ENCODE peak calls at places on chromosomes 11 and 22, in four cellular contexts. One of them, this sample, is unnamed.
A peak's percentile ranks its signal among the peaks of the same experiment; 100 is the strongest.

GRCh38 chr22:37520754-37521153 is 1.5 kb upstream of the CARD10 start:
- DNase-seq in endodermal cell: no peak
- DNase-seq in colonic mucosa: no peak
- DNase-seq in mammary epithelial cell: no peak
- DNase-seq in this sample: no peak

GRCh38 chr11:34331329-34331728 is 26.5 kb downstream of the ABTB2 start:
- DNase-seq in endodermal cell: no peak
- DNase-seq in colonic mucosa: peak; percentile 42
- DNase-seq in mammary epithelial cell: peak; percentile 62
- DNase-seq in this sample: no peak

GRCh38 chr11:74932797-74933196 is 16.1 kb downstream of the XRRA1 start:
- DNase-seq in endodermal cell: no peak
- DNase-seq in colonic mucosa: no peak
- DNase-seq in mammary epithelial cell: peak; percentile 85
- DNase-seq in this sample: no peak

GRCh38 chr11:66371627-66372415 is at the start of gene SLC29A2:
- DNase-seq in endodermal cell: peak; percentile 97
- DNase-seq in colonic mucosa: peak; percentile 86
- DNase-seq in mammary epithelial cell: peak; percentile 73
- DNase-seq in this sample: peak; percentile 98

GRCh38 chr11:69292221-69292648 is 1.7 kb upstream of the MYEOV start:
- DNase-seq in endodermal cell: peak; percentile 89
- DNase-seq in colonic mucosa: no peak
- DNase-seq in mammary epithelial cell: no peak
- DNase-seq in this sample: peak; percentile 52

GRCh38 chr11:48017105-48017874 is 36.9 kb downstream of the PTPRJ start:
- DNase-seq in endodermal cell: no peak
- DNase-seq in colonic mucosa: no peak
- DNase-seq in mammary epithelial cell: no peak
- DNase-seq in this sample: no peak

GRCh38 chr11:75557649-75558494 is 4.2 kb upstream of the SERPINH1 start:
- DNase-seq in endodermal cell: peak; percentile 63
- DNase-seq in colonic mucosa: no peak
- DNase-seq in mammary epithelial cell: no peak
- DNase-seq in this sample: no peak

GRCh38 chr11:19447150-19447566 is 206.4 kb upstream of the E2F8 start:
- DNase-seq in endodermal cell: no peak
- DNase-seq in colonic mucosa: no peak
- DNase-seq in mammary epithelial cell: peak; percentile 37
- DNase-seq in this sample: no peak

GRCh38 chr11:112016765-112017356 is 8.3 kb upstream of the DLAT start:
- DNase-seq in endodermal cell: no peak
- DNase-seq in colonic mucosa: no peak
- DNase-seq in mammary epithelial cell: peak; percentile 4
- DNase-seq in this sample: no peak

GRCh38 chr11:59957094-59957493 is 6.7 kb upstream of the OOSP4A start:
- DNase-seq in endodermal cell: no peak
- DNase-seq in colonic mucosa: no peak
- DNase-seq in mammary epithelial cell: peak; percentile 9
- DNase-seq in this sample: no peak

GRCh38 chr11:2306971-2307732 is 5.3 kb downstream of the TSPAN32 start:
- DNase-seq in endodermal cell: peak; percentile 42
- DNase-seq in colonic mucosa: no peak
- DNase-seq in mammary epithelial cell: no peak
- DNase-seq in this sample: no peak

GRCh38 chr11:112797653-112798293 is 163.4 kb upstream of the NCAM1 start:
- DNase-seq in endodermal cell: peak; percentile 94
- DNase-seq in colonic mucosa: no peak
- DNase-seq in mammary epithelial cell: peak; percentile 56
- DNase-seq in this sample: no peak

GRCh38 chr11:118979434-118979833 is 7.9 kb downstream of the FOXR1 start:
- DNase-seq in endodermal cell: peak; percentile 55
- DNase-seq in colonic mucosa: no peak
- DNase-seq in mammary epithelial cell: no peak
- DNase-seq in this sample: no peak

GRCh38 chr11:107123022-107123421 is 104.7 kb upstream of the GUCY1A2 start:
- DNase-seq in endodermal cell: no peak
- DNase-seq in colonic mucosa: no peak
- DNase-seq in mammary epithelial cell: no peak
- DNase-seq in this sample: no peak

GRCh38 chr22:20458530-20459151 is 21.0 kb upstream of the SCARF2 start:
- DNase-seq in endodermal cell: no peak
- DNase-seq in colonic mucosa: no peak
- DNase-seq in mammary epithelial cell: no peak
- DNase-seq in this sample: no peak

GRCh38 chr11:12214751-12215150 is 104.4 kb downstream of the MICAL2 start:
- DNase-seq in endodermal cell: no peak
- DNase-seq in colonic mucosa: no peak
- DNase-seq in mammary epithelial cell: no peak
- DNase-seq in this sample: no peak

GRCh38 chr22:30223303-30223702 is 23.3 kb downstream of the LIF start:
- DNase-seq in endodermal cell: no peak
- DNase-seq in colonic mucosa: no peak
- DNase-seq in mammary epithelial cell: no peak
- DNase-seq in this sample: no peak

GRCh38 chr11:13333456-13333957 is 55.9 kb downstream of the BMAL1 start:
- DNase-seq in endodermal cell: no peak
- DNase-seq in colonic mucosa: peak; percentile 66
- DNase-seq in mammary epithelial cell: peak; percentile 92
- DNase-seq in this sample: no peak

GRCh38 chr22:23621082-23621780 is 10.9 kb downstream of the DRICH1 start:
- DNase-seq in endodermal cell: no peak
- DNase-seq in colonic mucosa: peak; percentile 50
- DNase-seq in mammary epithelial cell: no peak
- DNase-seq in this sample: no peak

GRCh38 chr11:69122642-69123431 is 32.9 kb upstream of the SMIM38 start:
- DNase-seq in endodermal cell: peak; percentile 98
- DNase-seq in colonic mucosa: peak; percentile 92
- DNase-seq in mammary epithelial cell: peak; percentile 85
- DNase-seq in this sample: peak; percentile 69

GRCh38 chr22:28799125-28799833 is 1.1 kb downstream of the XBP1 start:
- DNase-seq in endodermal cell: no peak
- DNase-seq in colonic mucosa: peak; percentile 62
- DNase-seq in mammary epithelial cell: peak; percentile 96
- DNase-seq in this sample: peak; percentile 51

GRCh38 chr11:29005401-29005980 is 897.3 kb downstream of the METTL15 start:
- DNase-seq in endodermal cell: peak; percentile 61
- DNase-seq in colonic mucosa: no peak
- DNase-seq in mammary epithelial cell: no peak
- DNase-seq in this sample: no peak

GRCh38 chr11:94067010-94067409 is 45.9 kb downstream of the HEPHL1 start:
- DNase-seq in endodermal cell: no peak
- DNase-seq in colonic mucosa: no peak
- DNase-seq in mammary epithelial cell: no peak
- DNase-seq in this sample: no peak

GRCh38 chr11:112617977-112618829 is 343.0 kb upstream of the NCAM1 start:
- DNase-seq in endodermal cell: peak; percentile 59
- DNase-seq in colonic mucosa: no peak
- DNase-seq in mammary epithelial cell: no peak
- DNase-seq in this sample: no peak

GRCh38 chr22:42399315-42400271 is 32.6 kb downstream of the NFAM1 start:
- DNase-seq in endodermal cell: peak; percentile 86
- DNase-seq in colonic mucosa: peak; percentile 36
- DNase-seq in mammary epithelial cell: no peak
- DNase-seq in this sample: peak; percentile 94

GRCh38 chr22:27004434-27004833 is 347.0 kb downstream of the MIAT start:
- DNase-seq in endodermal cell: no peak
- DNase-seq in colonic mucosa: no peak
- DNase-seq in mammary epithelial cell: no peak
- DNase-seq in this sample: no peak

GRCh38 chr22:43462701-43463100 is 50.9 kb downstream of the MPPED1 start:
- DNase-seq in endodermal cell: no peak
- DNase-seq in colonic mucosa: no peak
- DNase-seq in mammary epithelial cell: no peak
- DNase-seq in this sample: no peak

GRCh38 chr11:76186776-76187279 is 19.5 kb downstream of the WNT11 start:
- DNase-seq in endodermal cell: no peak
- DNase-seq in colonic mucosa: no peak
- DNase-seq in mammary epithelial cell: no peak
- DNase-seq in this sample: no peak

GRCh38 chr22:38467904-38468760 is at the start of gene KDELR3:
- DNase-seq in endodermal cell: peak; percentile 74
- DNase-seq in colonic mucosa: peak; percentile 72
- DNase-seq in mammary epithelial cell: peak; percentile 81
- DNase-seq in this sample: no peak

GRCh38 chr11:95977534-95978174 is 53.7 kb upstream of the MTMR2 start:
- DNase-seq in endodermal cell: no peak
- DNase-seq in colonic mucosa: no peak
- DNase-seq in mammary epithelial cell: peak; percentile 71
- DNase-seq in this sample: no peak

GRCh38 chr11:111604392-111605009 is 2.3 kb downstream of the SIK2 start:
- DNase-seq in endodermal cell: no peak
- DNase-seq in colonic mucosa: no peak
- DNase-seq in mammary epithelial cell: peak; percentile 34
- DNase-seq in this sample: peak; percentile 75

GRCh38 chr11:19742595-19743292 is 30.1 kb downstream of the NAV2 start:
- DNase-seq in endodermal cell: peak; percentile 95
- DNase-seq in colonic mucosa: peak; percentile 80
- DNase-seq in mammary epithelial cell: peak; percentile 67
- DNase-seq in this sample: peak; percentile 75

GRCh38 chr11:112631333-112631732 is 329.9 kb upstream of the NCAM1 start:
- DNase-seq in endodermal cell: no peak
- DNase-seq in colonic mucosa: no peak
- DNase-seq in mammary epithelial cell: no peak
- DNase-seq in this sample: no peak

GRCh38 chr11:69444381-69445130 is 36.9 kb upstream of the LINC01488 start:
- DNase-seq in endodermal cell: peak; percentile 91
- DNase-seq in colonic mucosa: peak; percentile 41
- DNase-seq in mammary epithelial cell: peak; percentile 90
- DNase-seq in this sample: no peak

GRCh38 chr22:42630901-42631602 is 9.3 kb downstream of the ATP5MGL start:
- DNase-seq in endodermal cell: no peak
- DNase-seq in colonic mucosa: no peak
- DNase-seq in mammary epithelial cell: no peak
- DNase-seq in this sample: no peak

GRCh38 chr22:44031111-44031963 is 7.2 kb downstream of the PARVB start:
- DNase-seq in endodermal cell: no peak
- DNase-seq in colonic mucosa: no peak
- DNase-seq in mammary epithelial cell: no peak
- DNase-seq in this sample: no peak

GRCh38 chr11:9896902-9897301 is 233.0 kb downstream of the SWAP70 start:
- DNase-seq in endodermal cell: no peak
- DNase-seq in colonic mucosa: no peak
- DNase-seq in mammary epithelial cell: no peak
- DNase-seq in this sample: no peak

GRCh38 chr22:46354993-46355305 is 19.4 kb downstream of the TRMU start:
- DNase-seq in endodermal cell: no peak
- DNase-seq in colonic mucosa: no peak
- DNase-seq in mammary epithelial cell: no peak
- DNase-seq in this sample: no peak
- H3K36me3 ChIP-seq in endodermal cell: peaks cover 76% of the 10 kb centered on the region
- H3K36me3 ChIP-seq in colonic mucosa: no peaks in the 10 kb centered on the region
- H3K36me3 ChIP-seq in mammary epithelial cell: peaks cover 18% of the 10 kb centered on the region
- H3K36me3 ChIP-seq in this sample: peaks cover 73% of the 10 kb centered on the region

DNA sequence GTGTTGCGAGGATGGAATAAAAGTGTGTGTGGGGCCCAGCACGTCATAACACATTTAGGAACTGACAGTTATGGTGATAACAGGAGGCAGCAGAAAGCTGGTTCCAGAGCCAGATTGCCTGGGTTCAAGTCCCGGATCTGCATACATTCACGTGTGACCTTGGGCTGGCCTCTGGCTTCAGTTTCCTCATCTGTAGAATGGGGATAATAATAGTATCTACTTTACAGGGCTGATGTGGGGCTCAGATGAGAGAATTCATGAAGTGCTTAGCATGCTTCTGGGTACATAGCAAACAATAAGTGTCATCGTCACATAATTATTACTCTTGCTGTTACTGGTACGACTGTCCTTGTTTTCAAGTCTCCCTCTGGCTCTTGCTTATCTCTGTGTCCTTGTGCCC is 97.3 kb downstream of the KIAA1671 start:
- DNase-seq in endodermal cell: no peak
- DNase-seq in colonic mucosa: no peak
- DNase-seq in mammary epithelial cell: no peak
- DNase-seq in this sample: no peak
- H3K4me1 ChIP-seq in endodermal cell: no peaks in the 10 kb centered on the region
- H3K4me1 ChIP-seq in colonic mucosa: peaks cover 15% of the 10 kb centered on the region
- H3K4me1 ChIP-seq in mammary epithelial cell: no peaks in the 10 kb centered on the region
- H3K4me1 ChIP-seq in this sample: no peaks in the 10 kb centered on the region

GRCh38 chr22:47929073-47929472 is 1166.6 kb downstream of the TBC1D22A start:
- DNase-seq in endodermal cell: no peak
- DNase-seq in colonic mucosa: no peak
- DNase-seq in mammary epithelial cell: no peak
- DNase-seq in this sample: no peak
- H3K9me3 ChIP-seq in endodermal cell: peaks cover 54% of the 10 kb centered on the region
- H3K9me3 ChIP-seq in colonic mucosa: no peaks in the 10 kb centered on the region
- H3K9me3 ChIP-seq in mammary epithelial cell: peaks cover 47% of the 10 kb centered on the region
- H3K9me3 ChIP-seq in this sample: no peaks in the 10 kb centered on the region

DNA sequence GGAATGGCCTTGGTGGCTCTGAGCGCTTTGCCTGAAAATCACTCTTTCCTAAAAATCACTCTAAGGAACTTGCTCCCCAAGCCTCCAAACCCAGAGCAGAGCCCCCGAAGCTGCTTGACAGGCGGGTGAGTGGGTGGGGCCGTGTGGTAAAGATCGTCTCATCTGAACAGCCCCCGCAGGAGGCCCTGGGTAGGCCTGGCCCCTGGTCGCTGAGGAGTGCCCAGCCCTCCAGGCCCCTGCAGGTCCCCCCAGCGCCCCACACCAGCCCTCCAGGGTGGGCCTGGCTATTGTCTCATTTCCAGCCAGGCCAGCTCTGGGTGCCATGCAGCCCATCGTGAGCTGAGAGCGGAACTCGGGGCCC is 17.2 kb upstream of the PIM3 start:
- DNase-seq in endodermal cell: no peak
- DNase-seq in colonic mucosa: no peak
- DNase-seq in mammary epithelial cell: no peak
- DNase-seq in this sample: no peak
- H3K36me3 ChIP-seq in endodermal cell: no peaks in the 10 kb centered on the region
- H3K36me3 ChIP-seq in colonic mucosa: no peaks in the 10 kb centered on the region
- H3K36me3 ChIP-seq in mammary epithelial cell: no peaks in the 10 kb centered on the region
- H3K36me3 ChIP-seq in this sample: no peaks in the 10 kb centered on the region

DNA sequence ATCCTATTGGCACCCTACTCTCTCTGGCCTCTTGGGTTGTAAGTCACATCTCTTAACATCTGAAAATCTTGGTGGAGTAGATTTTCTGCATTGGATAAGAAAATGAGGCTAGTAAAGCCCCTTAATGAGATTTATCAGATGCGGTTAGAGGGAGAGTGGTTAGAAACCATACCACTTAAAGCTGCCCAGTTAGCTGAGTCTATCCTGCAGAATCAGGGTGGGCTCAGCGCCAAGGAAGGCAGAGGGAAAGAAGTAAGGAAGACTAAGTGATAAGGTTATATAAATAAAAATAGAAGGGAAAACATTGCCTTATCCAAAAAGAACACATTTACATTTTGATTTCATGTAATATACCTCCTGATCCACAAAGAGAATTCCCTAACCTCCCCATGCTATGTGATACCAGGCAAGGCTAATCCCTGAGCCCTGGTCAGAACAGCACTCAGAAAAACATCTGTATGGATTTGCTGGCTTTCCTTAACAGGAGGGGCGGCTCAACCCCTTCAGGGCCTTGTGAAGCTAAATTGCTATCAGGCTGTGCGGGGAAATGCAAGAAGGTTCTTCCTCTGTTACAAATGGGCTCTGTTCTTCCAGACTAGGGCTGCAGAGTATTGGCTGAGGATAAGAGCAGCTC is 101.7 kb downstream of the SNX19 start:
- DNase-seq in endodermal cell: no peak
- DNase-seq in colonic mucosa: no peak
- DNase-seq in mammary epithelial cell: no peak
- DNase-seq in this sample: no peak
- H3K4me1 ChIP-seq in endodermal cell: peaks cover 5% of the 10 kb centered on the region
- H3K4me1 ChIP-seq in colonic mucosa: no peaks in the 10 kb centered on the region
- H3K4me1 ChIP-seq in mammary epithelial cell: no peaks in the 10 kb centered on the region
- H3K4me1 ChIP-seq in this sample: no peaks in the 10 kb centered on the region

This sample was measured in HAP-1.